ENCODE peak calls at places on chromosomes 16 and 17, in six cellular contexts. K is choroid plexus epithelial cell, M is fibroblast of the aortic adventitia, W is astrocyte of the spinal cord, Y is lower lobe of right lung, L is IMR-90. C is an unnamed sample.

GRCh38 chr17:71251276-71251675 is 869.5 kb upstream of the SOX9 start:
- DNase-seq in Y (no peak), L (peak; percentile 41), K (peak; percentile 57), W (peak; percentile 16), M (no peak), C (no peak)

GRCh38 chr17:78329263-78330059 is 30.4 kb downstream of the SOCS3 start:
- DNase-seq in W (peak; percentile 90), L (peak; percentile 77), Y (no peak), K (peak; percentile 79), M (peak; percentile 64), C (no peak)

GRCh38 chr17:46124695-46125592 is 68.3 kb downstream of the KANSL1 start:
- DNase-seq in L (no peak), Y (no peak), K (no peak), M (no peak), W (no peak), C (no peak)

GRCh38 chr17:7295230-7296180 is 1.1 kb upstream of the YBX2 start:
- DNase-seq in L (no peak), M (no peak), W (no peak), Y (no peak), K (no peak), C (no peak)

GRCh38 chr16:82197540-82198240 is 27.7 kb upstream of the MPHOSPH6 start:
- DNase-seq in L (no peak), W (no peak), Y (no peak), K (peak; percentile 15), M (no peak), C (no peak)

GRCh38 chr16:50297301-50298074 is 31.1 kb downstream of the ADCY7 start:
- DNase-seq in K (no peak), M (no peak), L (no peak), W (no peak), Y (peak; percentile 34), C (no peak)

GRCh38 chr17:70739046-70739445 is 569.7 kb downstream of the KCNJ2 start:
- DNase-seq in K (no peak), Y (no peak), W (no peak), L (no peak), M (no peak), C (no peak)

GRCh38 chr17:76459674-76460073 is 6.7 kb upstream of the UBE2O start:
- DNase-seq in K (no peak), Y (no peak), M (no peak), W (no peak), L (no peak), C (no peak)

GRCh38 chr17:61040666-61041065 is 359.0 kb upstream of the TBX2 start:
- DNase-seq in Y (no peak), K (no peak), M (no peak), L (no peak), W (no peak), C (no peak)

GRCh38 chr17:9206989-9207317 is 185.6 kb downstream of the NTN1 start:
- DNase-seq in W (no peak), L (no peak), M (no peak), K (no peak), Y (no peak), C (no peak)

GRCh38 chr17:15260376-15261062 is 4.6 kb downstream of the PMP22 start:
- DNase-seq in Y (peak; percentile 88), L (peak; percentile 88), M (peak; percentile 95), K (peak; percentile 90), W (peak; percentile 91), C (no peak)

GRCh38 chr16:24753437-24753836 is 24.0 kb downstream of the TNRC6A start:
- DNase-seq in K (no peak), W (no peak), Y (no peak), M (no peak), L (no peak), C (no peak)

GRCh38 chr16:7304257-7304656 is 28.4 kb upstream of the RBFOX1 start:
- DNase-seq in K (no peak), M (no peak), L (no peak), Y (no peak), W (no peak), C (no peak)

GRCh38 chr17:7884581-7885356 is 3.8 kb upstream of the CHD3 start:
- DNase-seq in Y (no peak), M (no peak), L (no peak), K (no peak), W (no peak), C (no peak)

GRCh38 chr17:81984773-81985410 is 7.5 kb downstream of the ASPSCR1 start:
- DNase-seq in M (no peak), K (no peak), W (no peak), Y (no peak), L (no peak), C (no peak)

GRCh38 chr17:32953883-32954282 is 25.9 kb downstream of the TMEM98 start:
- DNase-seq in W (no peak), Y (no peak), L (no peak), K (no peak), M (no peak), C (no peak)
- TF ChIP-seq CTCF in W (no peak), Y (no peak), L (no peak), K (no peak), M (no peak), C (no peak)

GRCh38 chr16:3579776-3580175 is 2.6 kb upstream of the NLRC3 start:
- DNase-seq in L (no peak), Y (no peak), W (no peak), M (no peak), K (no peak), C (no peak)

GRCh38 chr16:3576211-3576610 is 992 bp downstream of the NLRC3 start:
- DNase-seq in Y (no peak), K (no peak), W (no peak), M (no peak), L (no peak), C (no peak)

GRCh38 chr16:3578610-3579551 is 1.7 kb upstream of the NLRC3 start:
- DNase-seq in M (no peak), W (peak; percentile 7), L (no peak), K (no peak), Y (no peak), C (no peak)

GRCh38 chr16:3577302-3577752 is at the start of gene NLRC3:
- DNase-seq in M (no peak), W (no peak), L (no peak), Y (no peak), K (no peak), C (no peak)

GRCh38 chr16:3578121-3578520 is 918 bp upstream of the NLRC3 start:
- DNase-seq in M (no peak), K (no peak), Y (no peak), W (no peak), L (no peak), C (no peak)
- H3K4me3 ChIP-seq in M (no peak overlapping the region), K (no peak overlapping the region), Y (no peak overlapping the region), W (no peak overlapping the region), L (no peak overlapping the region), C (no peak overlapping the region)

DNA sequence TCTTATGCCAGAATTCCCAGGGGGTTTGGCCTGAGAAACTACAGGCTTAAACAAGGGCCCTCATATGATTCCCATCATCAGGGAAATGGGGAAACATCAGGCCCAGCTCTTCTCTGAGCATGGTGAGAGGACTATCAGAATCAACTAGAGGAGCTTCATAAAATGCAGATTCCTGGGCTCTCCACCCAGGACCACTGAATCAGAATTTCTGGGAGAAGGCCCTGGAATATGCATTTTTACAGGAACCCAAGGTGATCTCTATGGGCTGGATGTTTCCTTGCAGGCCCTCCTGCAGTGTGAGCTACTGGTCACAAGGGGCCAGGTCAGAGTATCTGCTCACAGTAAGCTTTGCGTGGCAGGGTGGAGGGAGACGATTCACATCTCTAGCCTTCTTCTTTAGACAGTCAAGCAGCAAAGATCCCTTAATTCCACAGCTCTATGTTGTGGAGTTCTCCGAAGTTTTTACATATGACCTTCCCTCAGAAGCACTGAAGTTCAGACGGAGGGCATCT is 38.8 kb upstream of the HOXB13 start:
- DNase-seq in M (no peak), Y (no peak), W (no peak), K (no peak), L (no peak), C (no peak)
- TF ChIP-seq CTCF in M (no peak), Y (no peak), W (no peak), K (no peak), L (no peak), C (no peak)

GRCh38 chr17:4632583-4632923 is 8.9 kb downstream of the ALOX15 start:
- DNase-seq in Y (no peak), K (no peak), L (no peak), W (no peak), M (no peak), C (no peak)
- H3K4me3 ChIP-seq in Y (no peak overlapping the region), K (no peak overlapping the region), L (no peak overlapping the region), W (no peak overlapping the region), M (no peak overlapping the region), C (no peak overlapping the region)

GRCh38 chr17:79658811-79659207 is 48.0 kb upstream of the RBFOX3 start:
- DNase-seq in Y (no peak), K (peak; percentile 48), M (peak; percentile 1), L (peak; percentile 21), W (no peak), C (no peak)
- TF ChIP-seq CTCF in Y (peak; percentile 37), K (peak; percentile 61), M (peak; percentile 40), L (peak; percentile 30), W (peak; percentile 50), C (peak; percentile 56)

C was measured in retinal pigment epithelial cell.